ENCODE peak calls at places on chromosomes 13 and 19, in eight cellular contexts. I, A, R, Y, G, M, T and O are unnamed samples.

GRCh38 chr19:10086032-10086903 is at the start of gene SHFL:
- DNase-seq in T (peak; percentile 59), R (peak; percentile 35), Y (no peak), I (no peak), A (no peak), M (peak; percentile 77), G (peak; percentile 85), O (peak; percentile 90)

GRCh38 chr19:54949412-54949811 is 2.1 kb upstream of the NLRP7 start:
- DNase-seq in M (no peak), T (no peak), A (no peak), Y (no peak), R (no peak), G (no peak), I (no peak), O (no peak)

GRCh38 chr19:40467007-40467565 is 285 bp downstream of the SPTBN4 start:
- DNase-seq in A (no peak), R (no peak), G (no peak), Y (no peak), M (peak; percentile 53), I (no peak), T (no peak), O (no peak)

GRCh38 chr13:70856706-70857105 is 748.5 kb upstream of the KLHL1 start:
- DNase-seq in Y (no peak), I (no peak), T (no peak), R (no peak), A (no peak), G (no peak), M (no peak), O (no peak)

GRCh38 chr13:114315074-114315785 is 927 bp downstream of the CHAMP1 start:
- DNase-seq in Y (no peak), G (no peak), T (no peak), R (no peak), A (no peak), I (peak; percentile 75), M (no peak), O (no peak)

GRCh38 chr19:17260842-17261325 is 3.7 kb downstream of the USHBP1 start:
- DNase-seq in M (peak; percentile 89), G (peak; percentile 91), I (peak; percentile 85), T (peak; percentile 46), R (peak; percentile 85), Y (no peak), A (no peak), O (peak; percentile 92)

GRCh38 chr13:18212873-18213272 is 968.8 kb downstream of the TUBA3C start:
- DNase-seq in R (no peak), G (no peak), I (no peak), M (no peak), Y (no peak), T (peak; percentile 18), A (no peak), O (peak; percentile 43)

GRCh38 chr13:40402931-40403412 is 263.5 kb downstream of the FOXO1 start:
- DNase-seq in M (no peak), Y (no peak), G (no peak), A (no peak), R (no peak), T (peak; percentile 70), I (peak; percentile 73), O (no peak)

GRCh38 chr19:38786572-38787265 is 2.3 kb upstream of the LGALS7B start:
- DNase-seq in G (no peak), I (no peak), T (no peak), M (no peak), A (no peak), R (no peak), Y (no peak), O (no peak)

GRCh38 chr13:30785146-30785845 is 50.0 kb downstream of the ALOX5AP start:
- DNase-seq in M (no peak), I (no peak), A (no peak), T (no peak), G (no peak), R (no peak), Y (no peak), O (no peak)

GRCh38 chr19:48321372-48321621 is 4.1 kb upstream of the EMP3 start:
- DNase-seq in I (peak; percentile 96), T (peak; percentile 77), A (no peak), R (peak; percentile 91), M (peak; percentile 99), Y (peak; percentile 71), G (peak; percentile 99), O (peak; percentile 99)

GRCh38 chr13:29428310-29428991 is 167.0 kb downstream of the SLC7A1 start:
- DNase-seq in I (no peak), A (peak; percentile 3), M (peak; percentile 71), G (no peak), R (no peak), Y (no peak), T (no peak), O (no peak)

GRCh38 chr19:4831351-4832340 is at the start of gene TICAM1:
- DNase-seq in G (peak; percentile 80), T (peak; percentile 62), I (peak; percentile 33), A (no peak), R (no peak), Y (no peak), M (no peak), O (peak; percentile 77)

GRCh38 chr13:109390391-109390790 is 396.0 kb downstream of the IRS2 start:
- DNase-seq in T (no peak), Y (no peak), G (no peak), I (no peak), R (no peak), M (no peak), A (no peak), O (no peak)

GRCh38 chr19:38180071-38180470 is 44.0 kb downstream of the DPF1 start:
- DNase-seq in I (no peak), G (no peak), R (no peak), M (no peak), T (no peak), A (no peak), Y (no peak), O (no peak)

GRCh38 chr19:28737021-28737525 is 475.9 kb downstream of the UQCRFS1 start:
- DNase-seq in A (no peak), M (peak; percentile 35), G (no peak), T (peak; percentile 23), R (no peak), I (peak; percentile 56), Y (no peak), O (no peak)

GRCh38 chr13:85729296-85729695 is 69.9 kb downstream of the SLITRK6 start:
- DNase-seq in Y (no peak), A (no peak), R (no peak), T (peak; percentile 9), G (no peak), M (no peak), I (peak; percentile 3), O (no peak)

GRCh38 chr19:7748171-7748570 is 837 bp upstream of the CD209 start:
- DNase-seq in Y (no peak), R (no peak), A (no peak), M (no peak), I (no peak), T (no peak), G (no peak), O (no peak)

GRCh38 chr13:47044842-47045241 is 148.0 kb upstream of the HTR2A start:
- DNase-seq in M (no peak), T (no peak), Y (no peak), A (no peak), R (no peak), I (no peak), G (no peak), O (no peak)